ENCODE peak calls at places on chromosomes 13 and 19, in ten cellular contexts. One of them, this sample, is unnamed.

GRCh38 chr13:67829641-67830040 is 599.5 kb upstream of the PCDH9 start:
- DNase-seq in glutamatergic neuron: no peak
- DNase-seq in fibroblast of pulmonary artery: no peak
- DNase-seq in BE2C: no peak
- DNase-seq in cardiac muscle cell: no peak
- DNase-seq in lower lobe of right lung: no peak
- DNase-seq in lung: no peak
- DNase-seq in pancreas: no peak
- DNase-seq in omental fat pad: no peak
- DNase-seq in neural progenitor cell: peak
- DNase-seq in this sample: no peak

GRCh38 chr13:102089177-102089576 is 312.7 kb downstream of the FGF14 start:
- DNase-seq in glutamatergic neuron: no peak
- DNase-seq in fibroblast of pulmonary artery: no peak
- DNase-seq in BE2C: no peak
- DNase-seq in cardiac muscle cell: peak
- DNase-seq in lower lobe of right lung: no peak
- DNase-seq in lung: no peak
- DNase-seq in pancreas: no peak
- DNase-seq in omental fat pad: no peak
- DNase-seq in neural progenitor cell: no peak
- DNase-seq in this sample: no peak

GRCh38 chr13:63540042-63540441 is 2124.4 kb upstream of the PCDH20 start:
- DNase-seq in glutamatergic neuron: no peak
- DNase-seq in fibroblast of pulmonary artery: no peak
- DNase-seq in BE2C: no peak
- DNase-seq in cardiac muscle cell: no peak
- DNase-seq in lower lobe of right lung: no peak
- DNase-seq in lung: no peak
- DNase-seq in pancreas: no peak
- DNase-seq in omental fat pad: no peak
- DNase-seq in neural progenitor cell: no peak
- DNase-seq in this sample: no peak

GRCh38 chr19:45592366-45592765 is 7.8 kb upstream of the OPA3 start:
- DNase-seq in glutamatergic neuron: no peak
- DNase-seq in fibroblast of pulmonary artery: no peak
- DNase-seq in BE2C: no peak
- DNase-seq in cardiac muscle cell: no peak
- DNase-seq in lower lobe of right lung: no peak
- DNase-seq in lung: no peak
- DNase-seq in pancreas: no peak
- DNase-seq in omental fat pad: no peak
- DNase-seq in neural progenitor cell: no peak
- DNase-seq in this sample: no peak

GRCh38 chr13:28716511-28716910 is 2.3 kb downstream of the SLC46A3 start:
- DNase-seq in glutamatergic neuron: no peak
- DNase-seq in fibroblast of pulmonary artery: peak
- DNase-seq in BE2C: no peak
- DNase-seq in cardiac muscle cell: no peak
- DNase-seq in lower lobe of right lung: no peak
- DNase-seq in lung: peak
- DNase-seq in pancreas: peak
- DNase-seq in omental fat pad: no peak
- DNase-seq in neural progenitor cell: no peak
- DNase-seq in this sample: peak

GRCh38 chr13:89883893-89884448 is 1463.5 kb upstream of the MIR17HG start:
- DNase-seq in glutamatergic neuron: no peak
- DNase-seq in fibroblast of pulmonary artery: no peak
- DNase-seq in BE2C: no peak
- DNase-seq in cardiac muscle cell: no peak
- DNase-seq in lower lobe of right lung: no peak
- DNase-seq in lung: no peak
- DNase-seq in pancreas: peak
- DNase-seq in omental fat pad: no peak
- DNase-seq in neural progenitor cell: no peak
- DNase-seq in this sample: no peak

GRCh38 chr19:2926341-2927031 is 18.3 kb downstream of the ZNF77 start:
- DNase-seq in glutamatergic neuron: no peak
- DNase-seq in fibroblast of pulmonary artery: no peak
- DNase-seq in BE2C: no peak
- DNase-seq in cardiac muscle cell: no peak
- DNase-seq in lower lobe of right lung: no peak
- DNase-seq in lung: no peak
- DNase-seq in pancreas: no peak
- DNase-seq in omental fat pad: no peak
- DNase-seq in neural progenitor cell: no peak
- DNase-seq in this sample: no peak

GRCh38 chr19:45464861-45465427 is 2.9 kb upstream of the FOSB start:
- DNase-seq in glutamatergic neuron: no peak
- DNase-seq in fibroblast of pulmonary artery: no peak
- DNase-seq in BE2C: no peak
- DNase-seq in cardiac muscle cell: no peak
- DNase-seq in lower lobe of right lung: no peak
- DNase-seq in lung: no peak
- DNase-seq in pancreas: no peak
- DNase-seq in omental fat pad: no peak
- DNase-seq in neural progenitor cell: peak
- DNase-seq in this sample: no peak

GRCh38 chr19:38073806-38074685 is 150.0 kb downstream of the DPF1 start:
- DNase-seq in glutamatergic neuron: peak
- DNase-seq in fibroblast of pulmonary artery: no peak
- DNase-seq in BE2C: no peak
- DNase-seq in cardiac muscle cell: peak
- DNase-seq in lower lobe of right lung: no peak
- DNase-seq in lung: no peak
- DNase-seq in pancreas: no peak
- DNase-seq in omental fat pad: no peak
- DNase-seq in neural progenitor cell: peak
- DNase-seq in this sample: no peak

GRCh38 chr19:2045501-2046045 is 5.5 kb downstream of the MKNK2 start:
- DNase-seq in glutamatergic neuron: no peak
- DNase-seq in fibroblast of pulmonary artery: no peak
- DNase-seq in BE2C: no peak
- DNase-seq in cardiac muscle cell: no peak
- DNase-seq in lower lobe of right lung: no peak
- DNase-seq in lung: no peak
- DNase-seq in pancreas: peak
- DNase-seq in omental fat pad: no peak
- DNase-seq in neural progenitor cell: no peak
- DNase-seq in this sample: no peak

GRCh38 chr13:48555441-48555840 is 22.6 kb upstream of the RCBTB2 start:
- DNase-seq in glutamatergic neuron: no peak
- DNase-seq in fibroblast of pulmonary artery: no peak
- DNase-seq in BE2C: no peak
- DNase-seq in cardiac muscle cell: no peak
- DNase-seq in lower lobe of right lung: no peak
- DNase-seq in lung: no peak
- DNase-seq in pancreas: no peak
- DNase-seq in omental fat pad: no peak
- DNase-seq in neural progenitor cell: no peak
- DNase-seq in this sample: no peak
- TF ChIP-seq CTCF in glutamatergic neuron: no peak
- TF ChIP-seq CTCF in fibroblast of pulmonary artery: no peak
- TF ChIP-seq CTCF in BE2C: no peak
- TF ChIP-seq CTCF in cardiac muscle cell: no peak
- TF ChIP-seq CTCF in lower lobe of right lung: no peak
- TF ChIP-seq CTCF in lung: no peak
- TF ChIP-seq CTCF in pancreas: no peak
- TF ChIP-seq CTCF in omental fat pad: no peak
- TF ChIP-seq CTCF in neural progenitor cell: no peak
- TF ChIP-seq CTCF in this sample: no peak

DNA sequence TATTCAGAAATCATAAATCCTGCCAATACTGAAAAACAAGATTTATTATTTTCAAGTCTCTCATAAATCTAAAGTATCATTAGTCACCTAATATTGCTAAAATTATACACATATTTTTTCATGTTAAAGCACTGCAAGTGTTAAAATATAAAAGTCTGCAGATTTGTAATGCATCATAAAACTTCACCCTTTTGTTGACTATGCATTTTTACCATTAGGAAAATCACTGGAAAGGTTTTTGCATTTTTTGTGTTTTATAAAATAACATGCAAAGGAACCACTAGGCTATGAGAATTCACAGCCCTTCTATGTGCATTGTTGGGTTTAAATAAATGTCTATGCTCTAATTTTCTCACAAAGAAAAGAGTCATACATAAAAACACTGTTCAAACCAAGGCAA is 407.3 kb downstream of the DACH1 start:
- DNase-seq in glutamatergic neuron: no peak
- DNase-seq in fibroblast of pulmonary artery: no peak
- DNase-seq in BE2C: no peak
- DNase-seq in cardiac muscle cell: no peak
- DNase-seq in lower lobe of right lung: no peak
- DNase-seq in lung: no peak
- DNase-seq in pancreas: no peak
- DNase-seq in omental fat pad: no peak
- DNase-seq in neural progenitor cell: no peak
- DNase-seq in this sample: no peak
- TF ChIP-seq CTCF in glutamatergic neuron: no peak
- TF ChIP-seq CTCF in fibroblast of pulmonary artery: no peak
- TF ChIP-seq CTCF in BE2C: no peak
- TF ChIP-seq CTCF in cardiac muscle cell: no peak
- TF ChIP-seq CTCF in lower lobe of right lung: no peak
- TF ChIP-seq CTCF in lung: no peak
- TF ChIP-seq CTCF in pancreas: no peak
- TF ChIP-seq CTCF in omental fat pad: no peak
- TF ChIP-seq CTCF in neural progenitor cell: no peak
- TF ChIP-seq CTCF in this sample: no peak

GRCh38 chr19:19748249-19748938 is 15.5 kb upstream of the ZNF14 start:
- DNase-seq in glutamatergic neuron: no peak
- DNase-seq in fibroblast of pulmonary artery: no peak
- DNase-seq in BE2C: no peak
- DNase-seq in cardiac muscle cell: no peak
- DNase-seq in lower lobe of right lung: no peak
- DNase-seq in lung: peak
- DNase-seq in pancreas: no peak
- DNase-seq in omental fat pad: no peak
- DNase-seq in neural progenitor cell: no peak
- DNase-seq in this sample: no peak

GRCh38 chr19:19747357-19748220 is 14.7 kb upstream of the ZNF14 start:
- DNase-seq in glutamatergic neuron: no peak
- DNase-seq in fibroblast of pulmonary artery: no peak
- DNase-seq in BE2C: no peak
- DNase-seq in cardiac muscle cell: no peak
- DNase-seq in lower lobe of right lung: no peak
- DNase-seq in lung: peak
- DNase-seq in pancreas: no peak
- DNase-seq in omental fat pad: no peak
- DNase-seq in neural progenitor cell: no peak
- DNase-seq in this sample: no peak

GRCh38 chr19:19745496-19746285 is 12.8 kb upstream of the ZNF14 start:
- DNase-seq in glutamatergic neuron: no peak
- DNase-seq in fibroblast of pulmonary artery: no peak
- DNase-seq in BE2C: no peak
- DNase-seq in cardiac muscle cell: no peak
- DNase-seq in lower lobe of right lung: no peak
- DNase-seq in lung: peak
- DNase-seq in pancreas: no peak
- DNase-seq in omental fat pad: no peak
- DNase-seq in neural progenitor cell: no peak
- DNase-seq in this sample: no peak

GRCh38 chr19:19744641-19745040 is 11.7 kb upstream of the ZNF14 start:
- DNase-seq in glutamatergic neuron: no peak
- DNase-seq in fibroblast of pulmonary artery: no peak
- DNase-seq in BE2C: no peak
- DNase-seq in cardiac muscle cell: no peak
- DNase-seq in lower lobe of right lung: no peak
- DNase-seq in lung: no peak
- DNase-seq in pancreas: no peak
- DNase-seq in omental fat pad: no peak
- DNase-seq in neural progenitor cell: no peak
- DNase-seq in this sample: no peak

DNA sequence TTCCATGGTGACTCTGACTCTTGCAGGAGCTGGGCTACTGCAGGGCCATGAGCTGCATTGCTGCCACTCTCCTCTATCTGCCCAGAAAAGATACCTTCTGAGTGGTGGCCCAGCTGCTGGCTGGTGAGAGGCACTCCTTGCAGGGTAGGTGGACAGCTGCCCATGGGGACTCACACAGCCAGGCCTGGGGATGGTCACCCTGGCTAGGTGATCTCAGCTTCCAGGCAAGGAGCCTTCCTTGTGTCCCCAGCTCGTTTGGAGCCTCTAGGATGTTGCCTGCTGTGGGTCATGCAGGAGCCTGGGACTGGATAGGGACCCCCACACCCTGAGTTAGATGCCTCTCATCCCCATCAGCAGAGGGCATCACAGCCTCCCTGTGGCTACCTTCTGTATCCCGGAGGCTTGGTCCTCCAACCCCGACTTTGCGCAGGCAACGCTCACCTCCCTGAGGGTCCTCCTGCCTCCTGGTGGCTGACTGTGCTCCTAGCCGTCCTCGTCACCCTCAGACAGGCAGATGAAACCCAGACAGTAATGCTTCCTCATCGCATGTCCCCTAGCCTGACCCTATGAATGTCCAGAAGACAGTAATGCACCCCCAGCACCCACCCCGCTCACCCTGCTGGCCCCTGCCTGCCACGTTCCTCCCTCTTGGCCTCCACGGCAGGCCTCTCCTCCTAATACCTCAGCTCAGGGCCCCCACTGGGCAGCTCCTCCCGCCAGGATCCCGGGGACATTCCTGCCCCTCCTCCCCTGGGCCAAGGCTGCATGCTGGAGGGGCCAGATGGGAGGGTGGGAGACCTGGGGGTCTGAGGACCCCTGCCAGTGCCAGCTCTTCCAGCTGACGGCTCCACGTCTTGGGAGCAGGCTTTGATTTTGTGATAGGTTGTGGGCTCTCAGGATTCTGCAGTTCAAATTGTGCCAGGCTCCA is 13.6 kb upstream of the ZNF14 start:
- DNase-seq in glutamatergic neuron: no peak
- DNase-seq in fibroblast of pulmonary artery: no peak
- DNase-seq in BE2C: no peak
- DNase-seq in cardiac muscle cell: no peak
- DNase-seq in lower lobe of right lung: no peak
- DNase-seq in lung: peak
- DNase-seq in pancreas: no peak
- DNase-seq in omental fat pad: no peak
- DNase-seq in neural progenitor cell: no peak
- DNase-seq in this sample: no peak
- TF ChIP-seq CTCF in glutamatergic neuron: no peak
- TF ChIP-seq CTCF in fibroblast of pulmonary artery: no peak
- TF ChIP-seq CTCF in BE2C: no peak
- TF ChIP-seq CTCF in cardiac muscle cell: no peak
- TF ChIP-seq CTCF in lower lobe of right lung: no peak
- TF ChIP-seq CTCF in lung: no peak
- TF ChIP-seq CTCF in pancreas: no peak
- TF ChIP-seq CTCF in omental fat pad: no peak
- TF ChIP-seq CTCF in neural progenitor cell: no peak
- TF ChIP-seq CTCF in this sample: no peak

DNA sequence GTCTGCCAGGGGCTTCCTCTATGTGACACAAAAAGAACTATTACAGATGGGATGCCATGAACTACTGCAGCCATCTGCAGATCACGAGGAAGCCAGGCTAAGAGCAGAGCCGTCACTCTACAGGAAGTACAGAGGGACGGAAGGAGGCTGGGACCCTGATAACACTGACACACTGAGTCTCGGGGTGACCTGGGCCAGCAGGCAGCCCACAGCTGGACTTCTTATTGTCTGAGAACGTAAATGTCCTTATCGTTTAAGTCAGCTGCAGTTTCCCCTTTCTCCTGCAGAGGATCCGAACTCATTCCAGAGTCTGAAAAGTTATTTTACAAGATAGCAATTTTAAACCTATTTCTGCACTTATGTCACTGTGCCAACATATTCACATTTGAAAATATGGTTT is 20.7 kb downstream of the PARP4 start:
- DNase-seq in glutamatergic neuron: no peak
- DNase-seq in fibroblast of pulmonary artery: peak
- DNase-seq in BE2C: no peak
- DNase-seq in cardiac muscle cell: no peak
- DNase-seq in lower lobe of right lung: no peak
- DNase-seq in lung: no peak
- DNase-seq in pancreas: no peak
- DNase-seq in omental fat pad: no peak
- DNase-seq in neural progenitor cell: no peak
- DNase-seq in this sample: no peak
- TF ChIP-seq CTCF in glutamatergic neuron: peak
- TF ChIP-seq CTCF in fibroblast of pulmonary artery: peak
- TF ChIP-seq CTCF in BE2C: no peak
- TF ChIP-seq CTCF in cardiac muscle cell: peak
- TF ChIP-seq CTCF in lower lobe of right lung: no peak
- TF ChIP-seq CTCF in lung: no peak
- TF ChIP-seq CTCF in pancreas: no peak
- TF ChIP-seq CTCF in omental fat pad: no peak
- TF ChIP-seq CTCF in neural progenitor cell: no peak
- TF ChIP-seq CTCF in this sample: no peak